ENCODE peak calls at places on chromosomes 13 and 19, in nine cellular contexts. One of them, this sample, is unnamed.

GRCh38 chr13:109509154-109509905 is 277.1 kb downstream of the IRS2 start:
- DNase-seq in hepatocyte: peak
- DNase-seq in IMR-90: peak
- DNase-seq in AG10803: peak
- DNase-seq in foreskin keratinocyte: peak
- DNase-seq in GM10248: no peak
- DNase-seq in fibroblast of lung: peak
- DNase-seq in heart right ventricle: no peak
- DNase-seq in tibial artery: no peak
- DNase-seq in this sample: no peak

GRCh38 chr13:40600145-40600751 is 66.2 kb downstream of the FOXO1 start:
- DNase-seq in heart right ventricle: no peak
- DNase-seq in tibial artery: no peak
- DNase-seq in IMR-90: no peak
- DNase-seq in foreskin keratinocyte: no peak
- DNase-seq in fibroblast of lung: no peak
- DNase-seq in AG10803: no peak
- DNase-seq in GM10248: no peak
- DNase-seq in hepatocyte: no peak
- DNase-seq in this sample: no peak

GRCh38 chr19:49149652-49150105 is 5.5 kb downstream of the HRC start:
- DNase-seq in hepatocyte: peak
- DNase-seq in foreskin keratinocyte: peak
- DNase-seq in tibial artery: peak
- DNase-seq in GM10248: no peak
- DNase-seq in AG10803: peak
- DNase-seq in heart right ventricle: peak
- DNase-seq in fibroblast of lung: peak
- DNase-seq in IMR-90: peak
- DNase-seq in this sample: no peak

GRCh38 chr13:62512194-62513141 is 1096.8 kb upstream of the PCDH20 start:
- DNase-seq in GM10248: peak
- DNase-seq in tibial artery: no peak
- DNase-seq in fibroblast of lung: peak
- DNase-seq in IMR-90: peak
- DNase-seq in AG10803: peak
- DNase-seq in foreskin keratinocyte: peak
- DNase-seq in hepatocyte: peak
- DNase-seq in heart right ventricle: no peak
- DNase-seq in this sample: peak

GRCh38 chr19:38544569-38545315 is 73.0 kb downstream of the MAP4K1 start:
- DNase-seq in fibroblast of lung: no peak
- DNase-seq in AG10803: no peak
- DNase-seq in heart right ventricle: no peak
- DNase-seq in hepatocyte: no peak
- DNase-seq in GM10248: no peak
- DNase-seq in tibial artery: no peak
- DNase-seq in IMR-90: peak
- DNase-seq in foreskin keratinocyte: peak
- DNase-seq in this sample: no peak

GRCh38 chr19:38513762-38514167 is 80.3 kb downstream of the RYR1 start:
- DNase-seq in hepatocyte: no peak
- DNase-seq in fibroblast of lung: no peak
- DNase-seq in IMR-90: no peak
- DNase-seq in AG10803: no peak
- DNase-seq in GM10248: no peak
- DNase-seq in foreskin keratinocyte: no peak
- DNase-seq in heart right ventricle: no peak
- DNase-seq in tibial artery: no peak
- DNase-seq in this sample: no peak

GRCh38 chr19:38736036-38736412 is 8.2 kb downstream of the CAPN12 start:
- DNase-seq in fibroblast of lung: no peak
- DNase-seq in heart right ventricle: peak
- DNase-seq in IMR-90: no peak
- DNase-seq in GM10248: peak
- DNase-seq in tibial artery: peak
- DNase-seq in foreskin keratinocyte: no peak
- DNase-seq in hepatocyte: peak
- DNase-seq in AG10803: peak
- DNase-seq in this sample: peak

GRCh38 chr13:38384171-38384570 is 34.5 kb downstream of the UFM1 start:
- DNase-seq in GM10248: no peak
- DNase-seq in tibial artery: no peak
- DNase-seq in IMR-90: no peak
- DNase-seq in AG10803: peak
- DNase-seq in hepatocyte: no peak
- DNase-seq in fibroblast of lung: no peak
- DNase-seq in heart right ventricle: no peak
- DNase-seq in foreskin keratinocyte: no peak
- DNase-seq in this sample: no peak

GRCh38 chr13:40275636-40276035 is 390.8 kb downstream of the FOXO1 start:
- DNase-seq in foreskin keratinocyte: peak
- DNase-seq in tibial artery: no peak
- DNase-seq in GM10248: no peak
- DNase-seq in AG10803: peak
- DNase-seq in hepatocyte: no peak
- DNase-seq in IMR-90: no peak
- DNase-seq in fibroblast of lung: peak
- DNase-seq in heart right ventricle: no peak
- DNase-seq in this sample: no peak

GRCh38 chr13:29958476-29958875 is 108.1 kb upstream of the UBL3 start:
- DNase-seq in tibial artery: no peak
- DNase-seq in hepatocyte: no peak
- DNase-seq in heart right ventricle: no peak
- DNase-seq in IMR-90: no peak
- DNase-seq in foreskin keratinocyte: no peak
- DNase-seq in GM10248: no peak
- DNase-seq in fibroblast of lung: no peak
- DNase-seq in AG10803: no peak
- DNase-seq in this sample: no peak

GRCh38 chr19:19606021-19606420 is 12.5 kb downstream of the PBX4 start:
- DNase-seq in tibial artery: no peak
- DNase-seq in GM10248: no peak
- DNase-seq in AG10803: no peak
- DNase-seq in foreskin keratinocyte: peak
- DNase-seq in IMR-90: peak
- DNase-seq in hepatocyte: peak
- DNase-seq in fibroblast of lung: no peak
- DNase-seq in heart right ventricle: no peak
- DNase-seq in this sample: no peak

GRCh38 chr13:29676941-29677452 is 81.5 kb upstream of the SLC7A1 start:
- DNase-seq in GM10248: no peak
- DNase-seq in tibial artery: no peak
- DNase-seq in AG10803: peak
- DNase-seq in foreskin keratinocyte: peak
- DNase-seq in hepatocyte: no peak
- DNase-seq in fibroblast of lung: no peak
- DNase-seq in heart right ventricle: no peak
- DNase-seq in IMR-90: peak
- DNase-seq in this sample: no peak

GRCh38 chr13:113427562-113428468 is 25.5 kb downstream of the ADPRHL1 start:
- DNase-seq in IMR-90: peak
- DNase-seq in AG10803: peak
- DNase-seq in GM10248: no peak
- DNase-seq in tibial artery: no peak
- DNase-seq in heart right ventricle: no peak
- DNase-seq in hepatocyte: no peak
- DNase-seq in fibroblast of lung: peak
- DNase-seq in foreskin keratinocyte: peak
- DNase-seq in this sample: no peak

GRCh38 chr19:10517760-10518443 is 655 bp upstream of the S1PR5 start:
- DNase-seq in heart right ventricle: peak
- DNase-seq in fibroblast of lung: no peak
- DNase-seq in AG10803: peak
- DNase-seq in foreskin keratinocyte: no peak
- DNase-seq in tibial artery: no peak
- DNase-seq in hepatocyte: peak
- DNase-seq in GM10248: no peak
- DNase-seq in IMR-90: peak
- DNase-seq in this sample: no peak

GRCh38 chr19:18967358-18968146 is 26.5 kb upstream of the HOMER3 start:
- DNase-seq in IMR-90: peak
- DNase-seq in hepatocyte: peak
- DNase-seq in GM10248: no peak
- DNase-seq in tibial artery: peak
- DNase-seq in foreskin keratinocyte: peak
- DNase-seq in heart right ventricle: peak
- DNase-seq in fibroblast of lung: peak
- DNase-seq in AG10803: peak
- DNase-seq in this sample: no peak

GRCh38 chr19:18520848-18521691 is 800 bp downstream of the ELL start:
- DNase-seq in foreskin keratinocyte: no peak
- DNase-seq in fibroblast of lung: no peak
- DNase-seq in heart right ventricle: peak
- DNase-seq in AG10803: no peak
- DNase-seq in IMR-90: no peak
- DNase-seq in hepatocyte: peak
- DNase-seq in tibial artery: no peak
- DNase-seq in GM10248: no peak
- DNase-seq in this sample: peak

GRCh38 chr13:85661639-85662038 is 137.6 kb downstream of the SLITRK6 start:
- DNase-seq in foreskin keratinocyte: no peak
- DNase-seq in GM10248: no peak
- DNase-seq in AG10803: no peak
- DNase-seq in IMR-90: no peak
- DNase-seq in hepatocyte: no peak
- DNase-seq in tibial artery: no peak
- DNase-seq in heart right ventricle: no peak
- DNase-seq in fibroblast of lung: no peak
- DNase-seq in this sample: no peak

GRCh38 chr19:56333506-56333905 is 18.9 kb upstream of the ZSCAN5A start:
- DNase-seq in foreskin keratinocyte: peak
- DNase-seq in fibroblast of lung: peak
- DNase-seq in AG10803: peak
- DNase-seq in IMR-90: peak
- DNase-seq in hepatocyte: peak
- DNase-seq in tibial artery: no peak
- DNase-seq in heart right ventricle: peak
- DNase-seq in GM10248: peak
- DNase-seq in this sample: no peak

GRCh38 chr13:88761145-88761544 is 1090.0 kb downstream of the SLITRK5 start:
- DNase-seq in heart right ventricle: no peak
- DNase-seq in AG10803: no peak
- DNase-seq in tibial artery: no peak
- DNase-seq in foreskin keratinocyte: no peak
- DNase-seq in GM10248: no peak
- DNase-seq in hepatocyte: no peak
- DNase-seq in IMR-90: no peak
- DNase-seq in fibroblast of lung: no peak
- DNase-seq in this sample: no peak
- TF ChIP-seq CTCF in heart right ventricle: no peak
- TF ChIP-seq CTCF in AG10803: no peak
- TF ChIP-seq CTCF in tibial artery: no peak
- TF ChIP-seq CTCF in foreskin keratinocyte: no peak
- TF ChIP-seq CTCF in GM10248: no peak
- TF ChIP-seq CTCF in hepatocyte: no peak
- TF ChIP-seq CTCF in IMR-90: no peak
- TF ChIP-seq CTCF in fibroblast of lung: no peak
- TF ChIP-seq CTCF in this sample: no peak

GRCh38 chr19:51128227-51128626 is 3.5 kb downstream of the SIGLEC9 start:
- DNase-seq in GM10248: no peak
- DNase-seq in hepatocyte: no peak
- DNase-seq in IMR-90: no peak
- DNase-seq in fibroblast of lung: no peak
- DNase-seq in heart right ventricle: no peak
- DNase-seq in foreskin keratinocyte: no peak
- DNase-seq in tibial artery: peak
- DNase-seq in AG10803: no peak
- DNase-seq in this sample: no peak

GRCh38 chr19:51129716-51130115 is 5.0 kb downstream of the SIGLEC9 start:
- DNase-seq in fibroblast of lung: no peak
- DNase-seq in AG10803: no peak
- DNase-seq in IMR-90: no peak
- DNase-seq in foreskin keratinocyte: no peak
- DNase-seq in heart right ventricle: no peak
- DNase-seq in GM10248: no peak
- DNase-seq in tibial artery: peak
- DNase-seq in hepatocyte: no peak
- DNase-seq in this sample: no peak

GRCh38 chr19:51127755-51128154 is 3.0 kb downstream of the SIGLEC9 start:
- DNase-seq in AG10803: peak
- DNase-seq in tibial artery: peak
- DNase-seq in IMR-90: peak
- DNase-seq in fibroblast of lung: peak
- DNase-seq in GM10248: no peak
- DNase-seq in heart right ventricle: peak
- DNase-seq in foreskin keratinocyte: no peak
- DNase-seq in hepatocyte: no peak
- DNase-seq in this sample: no peak

GRCh38 chr19:51135004-51135403 is 7.1 kb upstream of the SIGLEC7 start:
- DNase-seq in AG10803: no peak
- DNase-seq in hepatocyte: no peak
- DNase-seq in tibial artery: no peak
- DNase-seq in foreskin keratinocyte: no peak
- DNase-seq in GM10248: no peak
- DNase-seq in fibroblast of lung: no peak
- DNase-seq in IMR-90: no peak
- DNase-seq in heart right ventricle: no peak
- DNase-seq in this sample: no peak

GRCh38 chr19:51131780-51132680 is 7.3 kb downstream of the SIGLEC9 start:
- DNase-seq in hepatocyte: peak
- DNase-seq in AG10803: peak
- DNase-seq in GM10248: peak
- DNase-seq in fibroblast of lung: peak
- DNase-seq in foreskin keratinocyte: no peak
- DNase-seq in tibial artery: peak
- DNase-seq in heart right ventricle: peak
- DNase-seq in IMR-90: peak
- DNase-seq in this sample: no peak
- TF ChIP-seq CTCF in hepatocyte: no peak
- TF ChIP-seq CTCF in AG10803: peak
- TF ChIP-seq CTCF in GM10248: peak
- TF ChIP-seq CTCF in fibroblast of lung: no peak
- TF ChIP-seq CTCF in foreskin keratinocyte: no peak
- TF ChIP-seq CTCF in tibial artery: no peak
- TF ChIP-seq CTCF in heart right ventricle: peak
- TF ChIP-seq CTCF in IMR-90: no peak
- TF ChIP-seq CTCF in this sample: no peak

DNA sequence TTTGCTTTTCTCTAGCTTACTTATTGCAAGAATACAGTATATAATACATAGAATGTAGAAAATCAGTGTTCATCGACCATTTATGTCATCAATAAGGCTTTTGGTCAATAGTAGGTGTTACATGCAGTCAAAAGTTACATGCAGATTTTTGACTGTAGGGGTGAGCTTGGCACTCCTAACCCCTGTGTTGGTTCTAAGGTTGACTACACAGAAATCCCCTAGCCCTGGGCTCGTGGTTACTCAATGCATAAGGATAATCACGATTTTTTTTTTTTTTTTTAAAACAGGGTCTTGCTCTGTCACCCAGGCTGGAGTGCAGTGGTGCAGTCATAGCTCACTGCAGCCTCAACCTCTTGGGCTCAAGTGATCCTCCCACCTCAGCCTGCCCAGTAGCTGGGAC is 4.0 kb upstream of the NWD1 start:
- DNase-seq in GM10248: no peak
- DNase-seq in fibroblast of lung: no peak
- DNase-seq in IMR-90: no peak
- DNase-seq in heart right ventricle: no peak
- DNase-seq in hepatocyte: no peak
- DNase-seq in tibial artery: no peak
- DNase-seq in foreskin keratinocyte: no peak
- DNase-seq in AG10803: no peak
- DNase-seq in this sample: no peak
- TF ChIP-seq CTCF in GM10248: no peak
- TF ChIP-seq CTCF in fibroblast of lung: no peak
- TF ChIP-seq CTCF in IMR-90: no peak
- TF ChIP-seq CTCF in heart right ventricle: no peak
- TF ChIP-seq CTCF in hepatocyte: no peak
- TF ChIP-seq CTCF in tibial artery: no peak
- TF ChIP-seq CTCF in foreskin keratinocyte: no peak
- TF ChIP-seq CTCF in AG10803: no peak
- TF ChIP-seq CTCF in this sample: no peak

GRCh38 chr13:23643828-23644419 is 73.7 kb downstream of the TNFRSF19 start:
- DNase-seq in fibroblast of lung: no peak
- DNase-seq in AG10803: no peak
- DNase-seq in tibial artery: no peak
- DNase-seq in GM10248: no peak
- DNase-seq in foreskin keratinocyte: peak
- DNase-seq in IMR-90: no peak
- DNase-seq in hepatocyte: no peak
- DNase-seq in heart right ventricle: no peak
- DNase-seq in this sample: no peak
- TF ChIP-seq CTCF in fibroblast of lung: no peak
- TF ChIP-seq CTCF in AG10803: no peak
- TF ChIP-seq CTCF in tibial artery: no peak
- TF ChIP-seq CTCF in GM10248: no peak
- TF ChIP-seq CTCF in foreskin keratinocyte: no peak
- TF ChIP-seq CTCF in IMR-90: no peak
- TF ChIP-seq CTCF in hepatocyte: no peak
- TF ChIP-seq CTCF in heart right ventricle: no peak
- TF ChIP-seq CTCF in this sample: no peak